ENCODE peak calls at places on chromosome 10, in five cellular contexts. E is stimulated activated CD4-positive, alpha-beta T cell treated with anti-CD3 and anti-CD28 coated beads, Interleukin-1b, Interleukin-23, amount 100 ng/mL, for 1 hour; W is activated T-helper 1 cell treated with anti-CD3 and anti-CD28 coated beads, Interleukin-2, amount 50 U/mL, for 16 hours; L is sigmoid colon; A is neuronal stem cell. U is an unnamed sample.
A peak's percentile ranks its signal among the peaks of the same experiment; 100 is the strongest.

GRCh38 chr10:7857259-7857658 is 39.0 kb downstream of the TAF3 start:
- DNase-seq in W (no peak), L (no peak), A (no peak), E (no peak), U (no peak)

GRCh38 chr10:1560535-1561192 is 176.7 kb downstream of the ADARB2 start:
- DNase-seq in L (peak; percentile 28), W (no peak), E (no peak), A (no peak), U (no peak)

GRCh38 chr10:119341236-119342016 is 134.1 kb downstream of the GRK5 start:
- DNase-seq in E (no peak), A (no peak), L (no peak), W (peak; percentile 20), U (no peak)

GRCh38 chr10:46524471-46525176 is 31.8 kb downstream of the GPRIN2 start:
- DNase-seq in E (no peak), W (peak; percentile 4), A (no peak), L (peak; percentile 61), U (peak; percentile 90)

GRCh38 chr10:113322843-113323242 is 230.0 kb upstream of the HABP2 start:
- DNase-seq in L (no peak), A (no peak), E (no peak), W (no peak), U (no peak)

GRCh38 chr10:784759-785538 is 95.5 kb upstream of the DIP2C start:
- DNase-seq in E (peak; percentile 39), W (no peak), A (peak; percentile 49), L (peak; percentile 86), U (peak; percentile 90)

GRCh38 chr10:49363309-49364031 is 32.4 kb downstream of the DRGX start:
- DNase-seq in W (no peak), A (no peak), E (no peak), L (peak; percentile 44), U (no peak)

GRCh38 chr10:26805567-26806245 is 55.1 kb downstream of the ABI1 start:
- DNase-seq in W (no peak), A (no peak), E (no peak), L (no peak), U (no peak)

GRCh38 chr10:109968954-109969644 is 38.7 kb upstream of the ADD3 start:
- DNase-seq in A (no peak), E (no peak), W (no peak), L (no peak), U (no peak)

GRCh38 chr10:114691442-114691941 is 33.4 kb upstream of the ABLIM1 start:
- DNase-seq in A (no peak), E (no peak), L (no peak), W (no peak), U (no peak)